ENCODE peak calls at places on chromosome 4, in six cellular contexts. One of them, this sample, is unnamed.

GRCh38 chr4:13559414-13559813 is 15.1 kb upstream of the NKX3-2 start:
- DNase-seq in fibroblast of lung: peak; percentile 29
- DNase-seq in left ventricle myocardium inferior: no peak
- DNase-seq in fibroblast of pulmonary artery: peak; percentile 68
- DNase-seq in transverse colon: no peak
- DNase-seq in tibial nerve: no peak
- DNase-seq in this sample: no peak

GRCh38 chr4:87884976-87885574 is 52.3 kb downstream of the MEPE start:
- DNase-seq in transverse colon: no peak
- DNase-seq in fibroblast of lung: no peak
- DNase-seq in left ventricle myocardium inferior: no peak
- DNase-seq in fibroblast of pulmonary artery: no peak
- DNase-seq in tibial nerve: no peak
- DNase-seq in this sample: no peak

GRCh38 chr4:163251204-163251603 is 81.2 kb downstream of the NPY1R start:
- DNase-seq in transverse colon: no peak
- DNase-seq in fibroblast of pulmonary artery: no peak
- DNase-seq in left ventricle myocardium inferior: no peak
- DNase-seq in tibial nerve: no peak
- DNase-seq in fibroblast of lung: no peak
- DNase-seq in this sample: no peak

GRCh38 chr4:168541608-168541953 is 44.7 kb downstream of the PALLD start:
- DNase-seq in fibroblast of lung: peak; percentile 64
- DNase-seq in tibial nerve: no peak
- DNase-seq in transverse colon: no peak
- DNase-seq in left ventricle myocardium inferior: no peak
- DNase-seq in fibroblast of pulmonary artery: peak; percentile 61
- DNase-seq in this sample: no peak

GRCh38 chr4:94995684-94996394 is 238.1 kb downstream of the BMPR1B start:
- DNase-seq in tibial nerve: no peak
- DNase-seq in fibroblast of lung: peak; percentile 26
- DNase-seq in transverse colon: no peak
- DNase-seq in left ventricle myocardium inferior: no peak
- DNase-seq in fibroblast of pulmonary artery: peak; percentile 12
- DNase-seq in this sample: peak; percentile 65

GRCh38 chr4:65310586-65310985 is 359.7 kb downstream of the EPHA5 start:
- DNase-seq in fibroblast of pulmonary artery: no peak
- DNase-seq in transverse colon: no peak
- DNase-seq in tibial nerve: no peak
- DNase-seq in left ventricle myocardium inferior: no peak
- DNase-seq in fibroblast of lung: no peak
- DNase-seq in this sample: no peak

GRCh38 chr4:173243917-173244658 is 75.5 kb downstream of the GALNT7 start:
- DNase-seq in fibroblast of pulmonary artery: no peak
- DNase-seq in left ventricle myocardium inferior: no peak
- DNase-seq in transverse colon: no peak
- DNase-seq in tibial nerve: no peak
- DNase-seq in fibroblast of lung: no peak
- DNase-seq in this sample: no peak

GRCh38 chr4:118848901-118849300 is 13.0 kb upstream of the SEC24D start:
- DNase-seq in tibial nerve: no peak
- DNase-seq in left ventricle myocardium inferior: no peak
- DNase-seq in transverse colon: no peak
- DNase-seq in fibroblast of pulmonary artery: no peak
- DNase-seq in fibroblast of lung: no peak
- DNase-seq in this sample: no peak

GRCh38 chr4:54077812-54078211 is 13.4 kb upstream of the CHIC2 start:
- DNase-seq in tibial nerve: no peak
- DNase-seq in fibroblast of lung: no peak
- DNase-seq in fibroblast of pulmonary artery: peak; percentile 39
- DNase-seq in transverse colon: no peak
- DNase-seq in left ventricle myocardium inferior: no peak
- DNase-seq in this sample: no peak

GRCh38 chr4:115187136-115187535 is 73.7 kb upstream of the NDST4 start:
- DNase-seq in tibial nerve: no peak
- DNase-seq in fibroblast of pulmonary artery: no peak
- DNase-seq in fibroblast of lung: peak; percentile 7
- DNase-seq in transverse colon: no peak
- DNase-seq in left ventricle myocardium inferior: no peak
- DNase-seq in this sample: no peak

GRCh38 chr4:15240764-15241163 is 187.1 kb upstream of the C1QTNF7 start:
- DNase-seq in fibroblast of pulmonary artery: peak; percentile 47
- DNase-seq in left ventricle myocardium inferior: no peak
- DNase-seq in transverse colon: no peak
- DNase-seq in tibial nerve: no peak
- DNase-seq in fibroblast of lung: no peak
- DNase-seq in this sample: no peak

GRCh38 chr4:135840781-135841180 is 1639.2 kb upstream of the PABPC4L start:
- DNase-seq in fibroblast of pulmonary artery: no peak
- DNase-seq in left ventricle myocardium inferior: no peak
- DNase-seq in tibial nerve: no peak
- DNase-seq in transverse colon: no peak
- DNase-seq in fibroblast of lung: no peak
- DNase-seq in this sample: no peak

GRCh38 chr4:168848112-168848511 is 161.9 kb downstream of the CBR4 start:
- DNase-seq in left ventricle myocardium inferior: no peak
- DNase-seq in transverse colon: no peak
- DNase-seq in tibial nerve: no peak
- DNase-seq in fibroblast of lung: peak; percentile 63
- DNase-seq in fibroblast of pulmonary artery: peak; percentile 60
- DNase-seq in this sample: peak; percentile 37

GRCh38 chr4:79273918-79274317 is 51.9 kb downstream of the NAA11 start:
- DNase-seq in tibial nerve: no peak
- DNase-seq in fibroblast of lung: peak; percentile 15
- DNase-seq in left ventricle myocardium inferior: no peak
- DNase-seq in fibroblast of pulmonary artery: no peak
- DNase-seq in transverse colon: no peak
- DNase-seq in this sample: no peak

GRCh38 chr4:11470709-11471441 is 42.2 kb upstream of the HS3ST1 start:
- DNase-seq in fibroblast of pulmonary artery: no peak
- DNase-seq in transverse colon: no peak
- DNase-seq in fibroblast of lung: no peak
- DNase-seq in tibial nerve: no peak
- DNase-seq in left ventricle myocardium inferior: no peak
- DNase-seq in this sample: no peak

GRCh38 chr4:48799157-48799556 is 19.1 kb upstream of the FRYL start:
- DNase-seq in fibroblast of pulmonary artery: peak; percentile 9
- DNase-seq in fibroblast of lung: no peak
- DNase-seq in transverse colon: no peak
- DNase-seq in left ventricle myocardium inferior: no peak
- DNase-seq in tibial nerve: no peak
- DNase-seq in this sample: no peak

GRCh38 chr4:131316086-131316485 is 1833.0 kb upstream of the PCDH10 start:
- DNase-seq in fibroblast of pulmonary artery: no peak
- DNase-seq in tibial nerve: no peak
- DNase-seq in transverse colon: no peak
- DNase-seq in fibroblast of lung: no peak
- DNase-seq in left ventricle myocardium inferior: no peak
- DNase-seq in this sample: no peak

GRCh38 chr4:107733431-107733925 is 13.4 kb upstream of the PAPSS1 start:
- DNase-seq in fibroblast of pulmonary artery: no peak
- DNase-seq in left ventricle myocardium inferior: no peak
- DNase-seq in transverse colon: no peak
- DNase-seq in fibroblast of lung: no peak
- DNase-seq in tibial nerve: no peak
- DNase-seq in this sample: no peak

GRCh38 chr4:108709722-108710121 is 53.1 kb downstream of the ETNPPL start:
- DNase-seq in transverse colon: no peak
- DNase-seq in fibroblast of pulmonary artery: no peak
- DNase-seq in left ventricle myocardium inferior: no peak
- DNase-seq in fibroblast of lung: no peak
- DNase-seq in tibial nerve: no peak
- DNase-seq in this sample: no peak

GRCh38 chr4:67674098-67674497 is 26.9 kb downstream of the UBA6 start:
- DNase-seq in fibroblast of lung: no peak
- DNase-seq in left ventricle myocardium inferior: no peak
- DNase-seq in fibroblast of pulmonary artery: no peak
- DNase-seq in transverse colon: no peak
- DNase-seq in tibial nerve: no peak
- DNase-seq in this sample: no peak

GRCh38 chr4:137124278-137124932 is 407.9 kb downstream of the PCDH18 start:
- DNase-seq in tibial nerve: no peak
- DNase-seq in left ventricle myocardium inferior: no peak
- DNase-seq in transverse colon: no peak
- DNase-seq in fibroblast of lung: peak; percentile 85
- DNase-seq in fibroblast of pulmonary artery: peak; percentile 79
- DNase-seq in this sample: no peak

GRCh38 chr4:118849867-118850812 is 14.2 kb upstream of the SEC24D start:
- DNase-seq in fibroblast of lung: peak; percentile 42
- DNase-seq in transverse colon: peak; percentile 11
- DNase-seq in left ventricle myocardium inferior: no peak
- DNase-seq in fibroblast of pulmonary artery: peak; percentile 16
- DNase-seq in tibial nerve: no peak
- DNase-seq in this sample: no peak

GRCh38 chr4:119785963-119786362 is 157.4 kb upstream of the PDE5A start:
- DNase-seq in fibroblast of lung: peak; percentile 52
- DNase-seq in transverse colon: peak; percentile 34
- DNase-seq in tibial nerve: no peak
- DNase-seq in fibroblast of pulmonary artery: peak; percentile 43
- DNase-seq in left ventricle myocardium inferior: no peak
- DNase-seq in this sample: no peak

GRCh38 chr4:126957555-126958440 is 675.0 kb upstream of the INTU start:
- DNase-seq in fibroblast of pulmonary artery: peak; percentile 48
- DNase-seq in transverse colon: no peak
- DNase-seq in tibial nerve: no peak
- DNase-seq in left ventricle myocardium inferior: no peak
- DNase-seq in fibroblast of lung: peak; percentile 70
- DNase-seq in this sample: no peak

GRCh38 chr4:126955292-126956191 is 677.2 kb upstream of the INTU start:
- DNase-seq in fibroblast of pulmonary artery: no peak
- DNase-seq in transverse colon: no peak
- DNase-seq in left ventricle myocardium inferior: no peak
- DNase-seq in tibial nerve: no peak
- DNase-seq in fibroblast of lung: no peak
- DNase-seq in this sample: no peak

GRCh38 chr4:126958482-126958881 is 674.3 kb upstream of the INTU start:
- DNase-seq in left ventricle myocardium inferior: no peak
- DNase-seq in fibroblast of pulmonary artery: no peak
- DNase-seq in tibial nerve: no peak
- DNase-seq in fibroblast of lung: no peak
- DNase-seq in transverse colon: no peak
- DNase-seq in this sample: no peak

GRCh38 chr4:126954537-126955291 is 678.0 kb upstream of the INTU start:
- DNase-seq in transverse colon: no peak
- DNase-seq in left ventricle myocardium inferior: no peak
- DNase-seq in fibroblast of pulmonary artery: no peak
- DNase-seq in fibroblast of lung: no peak
- DNase-seq in tibial nerve: no peak
- DNase-seq in this sample: no peak

GRCh38 chr4:126956192-126956897 is 676.4 kb upstream of the INTU start:
- DNase-seq in fibroblast of lung: no peak
- DNase-seq in fibroblast of pulmonary artery: no peak
- DNase-seq in tibial nerve: no peak
- DNase-seq in transverse colon: no peak
- DNase-seq in left ventricle myocardium inferior: no peak
- DNase-seq in this sample: no peak
- H3K4me3 ChIP-seq in fibroblast of lung: no peak overlapping the region
- H3K4me3 ChIP-seq in fibroblast of pulmonary artery: no peak overlapping the region
- H3K4me3 ChIP-seq in tibial nerve: no peak overlapping the region
- H3K4me3 ChIP-seq in transverse colon: no peak overlapping the region
- H3K4me3 ChIP-seq in left ventricle myocardium inferior: no peak overlapping the region
- H3K4me3 ChIP-seq in this sample: no peak overlapping the region

GRCh38 chr4:122047706-122048425 is 96.0 kb upstream of the TRPC3 start:
- DNase-seq in tibial nerve: no peak
- DNase-seq in left ventricle myocardium inferior: no peak
- DNase-seq in fibroblast of pulmonary artery: no peak
- DNase-seq in fibroblast of lung: no peak
- DNase-seq in transverse colon: no peak
- DNase-seq in this sample: no peak

GRCh38 chr4:122045533-122045932 is 93.7 kb upstream of the TRPC3 start:
- DNase-seq in tibial nerve: no peak
- DNase-seq in fibroblast of lung: peak; percentile 97
- DNase-seq in left ventricle myocardium inferior: no peak
- DNase-seq in transverse colon: no peak
- DNase-seq in fibroblast of pulmonary artery: peak; percentile 85
- DNase-seq in this sample: no peak

GRCh38 chr4:122046255-122046654 is 94.4 kb upstream of the TRPC3 start:
- DNase-seq in tibial nerve: no peak
- DNase-seq in fibroblast of lung: no peak
- DNase-seq in fibroblast of pulmonary artery: no peak
- DNase-seq in left ventricle myocardium inferior: no peak
- DNase-seq in transverse colon: no peak
- DNase-seq in this sample: no peak

GRCh38 chr4:122041312-122041711 is 89.5 kb upstream of the TRPC3 start:
- DNase-seq in fibroblast of lung: no peak
- DNase-seq in transverse colon: no peak
- DNase-seq in tibial nerve: no peak
- DNase-seq in fibroblast of pulmonary artery: no peak
- DNase-seq in left ventricle myocardium inferior: no peak
- DNase-seq in this sample: no peak

DNA sequence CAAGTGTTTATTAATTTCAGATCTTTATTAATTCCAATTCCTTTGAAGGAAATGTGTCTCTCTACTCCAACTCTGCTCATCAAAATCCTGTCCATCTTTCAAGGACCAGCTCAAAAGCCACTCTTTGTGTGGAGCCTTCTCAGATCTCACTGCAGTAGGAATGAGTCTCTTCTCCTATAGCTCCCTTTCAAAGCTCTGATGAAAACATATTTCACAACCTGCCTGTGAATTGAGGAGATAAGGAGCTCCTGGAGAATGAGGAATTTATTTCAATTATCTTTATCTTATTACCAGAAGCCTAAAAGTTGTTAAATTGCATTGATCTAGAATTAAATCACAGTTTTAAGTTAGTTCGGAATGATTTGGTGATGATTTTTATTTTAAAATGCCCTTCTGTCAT is 92.6 kb upstream of the TRPC3 start:
- DNase-seq in fibroblast of lung: no peak
- DNase-seq in left ventricle myocardium inferior: no peak
- DNase-seq in transverse colon: no peak
- DNase-seq in tibial nerve: no peak
- DNase-seq in fibroblast of pulmonary artery: peak; percentile 4
- DNase-seq in this sample: no peak
- H3K4me3 ChIP-seq in fibroblast of lung: no peak overlapping the region
- H3K4me3 ChIP-seq in left ventricle myocardium inferior: no peak overlapping the region
- H3K4me3 ChIP-seq in transverse colon: no peak overlapping the region
- H3K4me3 ChIP-seq in tibial nerve: no peak overlapping the region
- H3K4me3 ChIP-seq in fibroblast of pulmonary artery: no peak overlapping the region
- H3K4me3 ChIP-seq in this sample: no peak overlapping the region

DNA sequence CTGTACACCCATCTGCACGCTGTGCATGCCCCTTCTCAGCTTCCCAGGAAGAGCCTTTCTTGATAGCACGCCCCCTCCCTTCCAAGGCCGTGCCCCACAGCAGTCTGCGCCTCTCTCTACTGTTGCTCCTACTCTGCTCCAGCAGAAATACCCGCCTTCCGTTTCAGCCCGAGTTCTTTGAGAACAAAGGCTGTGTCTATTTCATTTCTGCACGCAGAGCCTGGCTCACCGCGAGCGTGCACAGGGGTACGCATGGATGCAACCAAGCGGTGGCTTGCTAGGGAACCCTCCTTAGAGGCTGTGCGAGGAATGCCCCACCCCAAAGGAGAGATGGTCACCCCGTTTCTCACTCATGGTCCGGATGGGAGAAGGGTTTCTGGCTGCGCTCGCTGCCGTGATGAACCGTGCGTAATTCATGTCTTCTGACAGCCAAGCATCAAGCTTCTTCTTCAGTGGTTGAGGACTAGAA is 448 bp downstream of the AADAT start:
- DNase-seq in left ventricle myocardium inferior: no peak
- DNase-seq in fibroblast of pulmonary artery: peak; percentile 48
- DNase-seq in tibial nerve: no peak
- DNase-seq in fibroblast of lung: peak; percentile 49
- DNase-seq in transverse colon: peak; percentile 10
- DNase-seq in this sample: no peak
- H3K4me3 ChIP-seq in left ventricle myocardium inferior: peak overlapping the region; percentile 72
- H3K4me3 ChIP-seq in fibroblast of pulmonary artery: peak overlapping the region; percentile 71
- H3K4me3 ChIP-seq in tibial nerve: peak overlapping the region; percentile 53
- H3K4me3 ChIP-seq in fibroblast of lung: peak overlapping the region; percentile 28
- H3K4me3 ChIP-seq in transverse colon: peak overlapping the region; percentile 63
- H3K4me3 ChIP-seq in this sample: peak overlapping the region; percentile 68

GRCh38 chr4:36241771-36242170 is 2.5 kb downstream of the ARAP2 start:
- DNase-seq in left ventricle myocardium inferior: no peak
- DNase-seq in tibial nerve: no peak
- DNase-seq in transverse colon: no peak
- DNase-seq in fibroblast of pulmonary artery: no peak
- DNase-seq in fibroblast of lung: peak; percentile 1
- DNase-seq in this sample: no peak
- H3K4me3 ChIP-seq in left ventricle myocardium inferior: peak overlapping the region; percentile 75
- H3K4me3 ChIP-seq in tibial nerve: peak overlapping the region; percentile 94
- H3K4me3 ChIP-seq in transverse colon: peak overlapping the region; percentile 21
- H3K4me3 ChIP-seq in fibroblast of pulmonary artery: no peak overlapping the region
- H3K4me3 ChIP-seq in fibroblast of lung: no peak overlapping the region
- H3K4me3 ChIP-seq in this sample: no peak overlapping the region